ENCODE peak calls at places on chromosomes 16 and 17, in four cellular contexts. L is Peyer's patch, F is pancreas, A is skeletal muscle cell. X is an unnamed sample.

GRCh38 chr16:17414421-17414820 is 56.3 kb downstream of the XYLT1 start:
- DNase-seq in L (no peak), F (no peak), A (no peak), X (no peak)

GRCh38 chr17:42133461-42134041 is 10.9 kb downstream of the HSPB9 start:
- DNase-seq in L (peak), F (peak), A (no peak), X (no peak)

GRCh38 chr17:80511222-80512180 is 33.1 kb upstream of the RPTOR start:
- DNase-seq in L (no peak), F (no peak), A (no peak), X (no peak)

GRCh38 chr17:3335876-3336275 is 37.7 kb upstream of the OR3A1 start:
- DNase-seq in L (no peak), F (no peak), A (no peak), X (no peak)

GRCh38 chr17:21286066-21286770 is 1.7 kb downstream of the MAP2K3 start:
- DNase-seq in L (peak), F (peak), A (peak), X (no peak)

GRCh38 chr17:50613596-50613995 is 21.1 kb upstream of the ABCC3 start:
- DNase-seq in L (no peak), F (no peak), A (no peak), X (no peak)

GRCh38 chr16:87560428-87561199 is 41.7 kb upstream of the JPH3 start:
- DNase-seq in L (no peak), F (peak), A (no peak), X (no peak)

GRCh38 chr16:83793179-83793578 is 14.6 kb upstream of the HSBP1 start:
- DNase-seq in L (no peak), F (no peak), A (no peak), X (no peak)

GRCh38 chr17:69900101-69900500 is 174.9 kb upstream of the KCNJ16 start:
- DNase-seq in L (no peak), F (no peak), A (no peak), X (no peak)

GRCh38 chr17:10772425-10773380 is 31.2 kb downstream of the TMEM238L start:
- DNase-seq in L (peak), F (peak), A (no peak), X (peak)

GRCh38 chr16:14057878-14058382 is 13.2 kb upstream of the MRTFB start:
- DNase-seq in L (no peak), F (no peak), A (no peak), X (no peak)

GRCh38 chr16:12801511-12802042 is 2.1 kb downstream of the CPPED1 start:
- DNase-seq in L (no peak), F (no peak), A (peak), X (no peak)

GRCh38 chr16:59632266-59632855 is 898.2 kb upstream of the GOT2 start:
- DNase-seq in L (no peak), F (no peak), A (peak), X (no peak)

GRCh38 chr17:46818319-46818928 is at the start of gene WNT3:
- DNase-seq in L (no peak), F (no peak), A (no peak), X (no peak)

GRCh38 chr16:84368327-84368996 is at the start of gene ATP2C2:
- DNase-seq in L (peak), F (peak), A (no peak), X (no peak)

GRCh38 chr16:200388-200787 is 20.1 kb downstream of the HBQ1 start:
- DNase-seq in L (no peak), F (no peak), A (peak), X (no peak)

GRCh38 chr16:84444476-84444875 is 60.0 kb downstream of the MEAK7 start:
- DNase-seq in L (no peak), F (no peak), A (no peak), X (no peak)

GRCh38 chr17:28953444-28954118 is 2.3 kb upstream of the PHF12 start:
- DNase-seq in L (no peak), F (peak), A (no peak), X (no peak)

GRCh38 chr17:77045441-77046041 is 95.2 kb upstream of the SEC14L1 start:
- DNase-seq in L (no peak), F (no peak), A (no peak), X (no peak)

GRCh38 chr16:71803305-71803690 is 5.3 kb downstream of the AP1G1 start:
- DNase-seq in L (no peak), F (no peak), A (no peak), X (no peak)

GRCh38 chr17:20122236-20122879 is 113.2 kb downstream of the SPECC1 start:
- DNase-seq in L (no peak), F (no peak), A (no peak), X (no peak)

GRCh38 chr17:16444258-16444886 is 29.0 kb downstream of the TRPV2 start:
- DNase-seq in L (no peak), F (peak), A (no peak), X (no peak)

GRCh38 chr17:47694818-47695663 is 1.1 kb downstream of the TBKBP1 start:
- DNase-seq in L (peak), F (peak), A (no peak), X (no peak)

GRCh38 chr17:68035131-68035522 is 408 bp upstream of the KPNA2 start:
- DNase-seq in L (peak), F (peak), A (no peak), X (no peak)

GRCh38 chr16:53949716-53950410 is 245.9 kb downstream of the FTO start:
- DNase-seq in L (no peak), F (no peak), A (no peak), X (no peak)

GRCh38 chr17:80292557-80292956 is 31.9 kb downstream of the RNF213 start:
- DNase-seq in L (no peak), F (no peak), A (no peak), X (no peak)

GRCh38 chr17:45311762-45312476 is 4.9 kb downstream of the MAP3K14 start:
- DNase-seq in L (peak), F (peak), A (no peak), X (peak)

GRCh38 chr17:48510761-48511604 is 19.8 kb downstream of the HOXB1 start:
- DNase-seq in L (no peak), F (no peak), A (peak), X (no peak)

GRCh38 chr17:58956997-58957724 is 149.5 kb downstream of the TRIM37 start:
- DNase-seq in L (no peak), F (no peak), A (peak), X (no peak)

GRCh38 chr16:75127713-75128415 is 11.3 kb upstream of the LDHD start:
- DNase-seq in L (no peak), F (no peak), A (no peak), X (no peak)

GRCh38 chr16:75118943-75119539 is 2.5 kb upstream of the LDHD start:
- DNase-seq in L (no peak), F (no peak), A (no peak), X (no peak)

GRCh38 chr16:75121949-75122568 is 5.5 kb upstream of the LDHD start:
- DNase-seq in L (no peak), F (no peak), A (no peak), X (no peak)

GRCh38 chr16:75120253-75120652 is 3.7 kb upstream of the LDHD start:
- DNase-seq in L (no peak), F (no peak), A (no peak), X (no peak)

GRCh38 chr16:75122609-75123008 is 6.0 kb upstream of the LDHD start:
- DNase-seq in L (no peak), F (no peak), A (no peak), X (no peak)
- H3K4me3 ChIP-seq in L (no peak), F (no peak), A (no peak), X (no peak)

DNA sequence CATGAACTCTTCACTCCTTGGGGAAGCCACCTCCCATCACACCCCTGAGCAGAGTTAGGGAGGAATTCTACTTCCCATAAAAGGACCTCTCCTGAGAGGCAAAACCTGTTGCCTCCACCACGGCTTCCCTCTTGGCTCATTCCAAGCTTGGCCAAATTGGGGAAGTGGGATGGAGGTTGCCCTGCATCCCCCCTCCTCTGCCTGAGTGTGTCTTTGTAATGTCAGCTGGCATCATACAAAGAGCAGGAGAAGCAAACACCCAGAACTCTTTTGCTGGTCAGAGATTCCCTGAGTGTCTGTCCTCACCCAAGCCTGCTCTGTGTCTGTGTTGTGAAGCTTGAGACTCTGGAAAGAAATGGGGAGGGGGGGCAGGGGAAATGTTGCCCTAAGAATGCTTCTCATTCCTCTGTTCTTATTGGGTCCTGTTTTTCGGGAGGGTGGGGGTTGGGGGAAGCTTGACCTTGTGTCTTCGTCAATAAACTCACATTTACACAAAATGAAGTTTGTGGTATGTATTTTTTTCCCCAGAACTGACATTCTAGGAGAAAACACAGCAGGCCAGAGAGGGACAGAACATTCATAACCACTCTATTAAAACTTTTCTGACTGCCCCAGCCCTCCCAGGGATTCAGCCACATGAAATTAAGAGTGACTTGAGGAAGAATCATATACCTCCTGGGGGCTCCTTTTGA is 5.4 kb upstream of the RASL10B start:
- DNase-seq in L (no peak), F (no peak), A (no peak), X (no peak)
- H3K4me3 ChIP-seq in L (no peak), F (no peak), A (no peak), X (no peak)

DNA sequence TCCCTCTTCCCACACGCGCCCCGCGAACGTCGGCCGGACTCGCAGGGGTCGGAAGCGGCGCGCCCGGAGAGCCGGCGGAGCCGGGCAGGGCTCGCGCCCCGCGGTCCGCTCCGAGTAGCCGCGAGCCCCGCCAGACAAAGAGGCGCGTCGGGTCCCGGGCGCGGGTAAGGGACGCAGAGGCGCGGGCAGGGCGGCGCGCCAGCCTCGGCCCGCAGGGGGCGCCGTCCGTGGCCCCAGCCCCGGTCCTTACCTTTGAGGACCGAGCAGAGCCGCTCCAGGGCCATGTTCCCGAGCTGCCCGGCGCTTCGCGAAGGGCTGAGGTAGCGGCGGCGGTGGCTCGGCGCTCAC is 442 bp downstream of the NETO2 start:
- DNase-seq in L (peak), F (peak), A (no peak), X (peak)
- H3K4me3 ChIP-seq in L (peak), F (peak), A (peak), X (peak)

DNA sequence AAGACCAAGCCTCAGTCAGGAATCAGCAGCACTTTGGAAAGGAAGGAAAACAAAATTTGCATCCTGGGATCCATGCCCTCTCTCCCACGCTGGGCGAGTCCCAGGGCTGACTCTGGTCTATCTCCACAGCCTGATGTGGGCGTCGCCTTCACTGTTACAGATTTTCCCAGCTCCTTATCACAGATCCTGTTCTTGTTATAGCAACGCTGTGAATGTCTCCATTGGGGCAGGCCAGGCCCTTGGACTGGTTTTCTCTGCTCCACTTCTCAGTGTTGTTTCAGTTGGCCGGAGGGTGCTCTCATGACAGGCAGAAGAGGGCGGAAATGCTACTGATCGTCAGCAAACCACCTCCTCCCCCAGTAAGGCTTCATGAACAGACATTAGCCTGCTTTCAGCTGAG is 127.9 kb upstream of the CDH11 start:
- DNase-seq in L (no peak), F (peak), A (no peak), X (no peak)
- H3K4me3 ChIP-seq in L (no peak), F (no peak), A (no peak), X (no peak)

X was measured in effector memory CD4-positive, alpha-beta T cell.